ENCODE peak calls at places on chromosomes 4 and X, in four cellular contexts. K is heart left ventricle, H is mesendoderm, D is AG04449. A is an unnamed sample.

GRCh38 chr4:38980903-38981676 is 51.1 kb downstream of the TMEM156 start:
- DNase-seq in K (no peak), H (no peak), D (peak), A (no peak)

GRCh38 chr4:158809611-158810486 is 41.0 kb downstream of the FNIP2 start:
- DNase-seq in K (no peak), H (peak), D (peak), A (peak)

GRCh38 chr4:2954358-2955185 is 8.6 kb downstream of the NOP14 start:
- DNase-seq in K (no peak), H (peak), D (no peak), A (no peak)

GRCh38 chrX:70280573-70280972 is 1.4 kb upstream of the RAB41 start:
- DNase-seq in K (no peak), H (no peak), D (no peak), A (no peak)

GRCh38 chr4:140150636-140150885 is 3.4 kb downstream of the MAML3 start:
- DNase-seq in K (no peak), H (no peak), D (no peak), A (no peak)

GRCh38 chrX:66038115-66038514 is 1.8 kb downstream of the VSIG4 start:
- DNase-seq in K (no peak), H (no peak), D (no peak), A (no peak)

GRCh38 chrX:138925330-138925729 is 213.8 kb upstream of the FGF13 start:
- DNase-seq in K (no peak), H (peak), D (no peak), A (no peak)

GRCh38 chr4:7192252-7193039 is at the start of gene SORCS2:
- DNase-seq in K (peak), H (peak), D (no peak), A (peak)

GRCh38 chr4:90254357-90254756 is 127.2 kb downstream of the CCSER1 start:
- DNase-seq in K (no peak), H (peak), D (no peak), A (no peak)

GRCh38 chr4:142846105-142846728 is at the start of gene INPP4B:
- DNase-seq in K (peak), H (peak), D (peak), A (peak)

GRCh38 chrX:154785711-154786110 is 19.6 kb downstream of the MPP1 start:
- DNase-seq in K (no peak), H (no peak), D (no peak), A (no peak)

GRCh38 chrX:9320940-9321339 is 143.9 kb upstream of the TBL1X start:
- DNase-seq in K (no peak), H (no peak), D (no peak), A (no peak)

GRCh38 chr4:73853246-73853704 is at the start of gene PF4V1:
- DNase-seq in K (no peak), H (peak), D (no peak), A (peak)